ENCODE peak calls at places on chromosomes 13 and 19, in seven cellular contexts. One of them, this sample, is unnamed.

GRCh38 chr13:50133277-50133953 is 118.2 kb downstream of the KCNRG start:
- DNase-seq in HCT116: no peak
- DNase-seq in K562: no peak
- DNase-seq in SK-N-SH: no peak
- DNase-seq in H1: no peak
- DNase-seq in GM12878: no peak
- DNase-seq in HepG2: no peak
- DNase-seq in this sample: no peak

GRCh38 chr19:50475736-50476223 is 527 bp upstream of the EMC10 start:
- DNase-seq in HCT116: no peak
- DNase-seq in K562: no peak
- DNase-seq in SK-N-SH: no peak
- DNase-seq in H1: no peak
- DNase-seq in GM12878: no peak
- DNase-seq in HepG2: no peak
- DNase-seq in this sample: no peak

GRCh38 chr13:95603887-95604533 is 40.5 kb downstream of the DZIP1 start:
- DNase-seq in HCT116: no peak
- DNase-seq in K562: no peak
- DNase-seq in SK-N-SH: no peak
- DNase-seq in H1: no peak
- DNase-seq in GM12878: no peak
- DNase-seq in HepG2: peak; percentile 70
- DNase-seq in this sample: peak; percentile 4

GRCh38 chr13:91894311-91894710 is 495.9 kb downstream of the GPC5 start:
- DNase-seq in HCT116: no peak
- DNase-seq in K562: no peak
- DNase-seq in SK-N-SH: no peak
- DNase-seq in H1: no peak
- DNase-seq in GM12878: no peak
- DNase-seq in HepG2: no peak
- DNase-seq in this sample: peak; percentile 5

GRCh38 chr13:97986841-97987240 is 33.4 kb downstream of the IPO5 start:
- DNase-seq in HCT116: no peak
- DNase-seq in K562: no peak
- DNase-seq in SK-N-SH: no peak
- DNase-seq in H1: no peak
- DNase-seq in GM12878: peak; percentile 32
- DNase-seq in HepG2: no peak
- DNase-seq in this sample: no peak

GRCh38 chr13:34334984-34335661 is 517.2 kb downstream of the RFC3 start:
- DNase-seq in HCT116: no peak
- DNase-seq in K562: no peak
- DNase-seq in SK-N-SH: no peak
- DNase-seq in H1: no peak
- DNase-seq in GM12878: no peak
- DNase-seq in HepG2: no peak
- DNase-seq in this sample: no peak

GRCh38 chr19:4446801-4447200 is 10.8 kb downstream of the UBXN6 start:
- DNase-seq in HCT116: no peak
- DNase-seq in K562: no peak
- DNase-seq in SK-N-SH: no peak
- DNase-seq in H1: no peak
- DNase-seq in GM12878: no peak
- DNase-seq in HepG2: no peak
- DNase-seq in this sample: no peak

GRCh38 chr19:370641-371330 is 26.2 kb upstream of the MIER2 start:
- DNase-seq in HCT116: no peak
- DNase-seq in K562: no peak
- DNase-seq in SK-N-SH: no peak
- DNase-seq in H1: no peak
- DNase-seq in GM12878: no peak
- DNase-seq in HepG2: no peak
- DNase-seq in this sample: no peak

GRCh38 chr13:60226507-60226906 is 62.8 kb upstream of the DIAPH3 start:
- DNase-seq in HCT116: peak; percentile 12
- DNase-seq in K562: peak; percentile 15
- DNase-seq in SK-N-SH: peak; percentile 57
- DNase-seq in H1: no peak
- DNase-seq in GM12878: no peak
- DNase-seq in HepG2: peak; percentile 15
- DNase-seq in this sample: peak; percentile 35

GRCh38 chr19:29967623-29968022 is 25.6 kb downstream of the URI1 start:
- DNase-seq in HCT116: no peak
- DNase-seq in K562: no peak
- DNase-seq in SK-N-SH: no peak
- DNase-seq in H1: no peak
- DNase-seq in GM12878: no peak
- DNase-seq in HepG2: no peak
- DNase-seq in this sample: no peak

GRCh38 chr13:27969073-27969865 is at the start of gene CDX2:
- DNase-seq in HCT116: peak; percentile 55
- DNase-seq in K562: no peak
- DNase-seq in SK-N-SH: peak; percentile 22
- DNase-seq in H1: no peak
- DNase-seq in GM12878: no peak
- DNase-seq in HepG2: no peak
- DNase-seq in this sample: no peak

GRCh38 chr13:72959643-72960042 is 99.2 kb upstream of the KLF5 start:
- DNase-seq in HCT116: no peak
- DNase-seq in K562: no peak
- DNase-seq in SK-N-SH: no peak
- DNase-seq in H1: no peak
- DNase-seq in GM12878: no peak
- DNase-seq in HepG2: no peak
- DNase-seq in this sample: no peak

GRCh38 chr13:90552702-90553101 is 794.8 kb upstream of the MIR17HG start:
- DNase-seq in HCT116: no peak
- DNase-seq in K562: no peak
- DNase-seq in SK-N-SH: no peak
- DNase-seq in H1: no peak
- DNase-seq in GM12878: no peak
- DNase-seq in HepG2: no peak
- DNase-seq in this sample: no peak

GRCh38 chr19:2567580-2567979 is 91.7 kb downstream of the GADD45B start:
- DNase-seq in HCT116: no peak
- DNase-seq in K562: no peak
- DNase-seq in SK-N-SH: no peak
- DNase-seq in H1: no peak
- DNase-seq in GM12878: no peak
- DNase-seq in HepG2: no peak
- DNase-seq in this sample: no peak

GRCh38 chr19:461664-462551 is 1.1 kb upstream of the SHC2 start:
- DNase-seq in HCT116: no peak
- DNase-seq in K562: peak; percentile 93
- DNase-seq in SK-N-SH: peak; percentile 77
- DNase-seq in H1: no peak
- DNase-seq in GM12878: no peak
- DNase-seq in HepG2: peak; percentile 66
- DNase-seq in this sample: peak; percentile 36

GRCh38 chr19:40811478-40812341 is 12.7 kb downstream of the EGLN2 start:
- DNase-seq in HCT116: no peak
- DNase-seq in K562: peak; percentile 39
- DNase-seq in SK-N-SH: no peak
- DNase-seq in H1: no peak
- DNase-seq in GM12878: no peak
- DNase-seq in HepG2: no peak
- DNase-seq in this sample: no peak

GRCh38 chr13:113205428-113205931 is 3.0 kb downstream of the PCID2 start:
- DNase-seq in HCT116: no peak
- DNase-seq in K562: no peak
- DNase-seq in SK-N-SH: no peak
- DNase-seq in H1: no peak
- DNase-seq in GM12878: no peak
- DNase-seq in HepG2: no peak
- DNase-seq in this sample: no peak

DNA sequence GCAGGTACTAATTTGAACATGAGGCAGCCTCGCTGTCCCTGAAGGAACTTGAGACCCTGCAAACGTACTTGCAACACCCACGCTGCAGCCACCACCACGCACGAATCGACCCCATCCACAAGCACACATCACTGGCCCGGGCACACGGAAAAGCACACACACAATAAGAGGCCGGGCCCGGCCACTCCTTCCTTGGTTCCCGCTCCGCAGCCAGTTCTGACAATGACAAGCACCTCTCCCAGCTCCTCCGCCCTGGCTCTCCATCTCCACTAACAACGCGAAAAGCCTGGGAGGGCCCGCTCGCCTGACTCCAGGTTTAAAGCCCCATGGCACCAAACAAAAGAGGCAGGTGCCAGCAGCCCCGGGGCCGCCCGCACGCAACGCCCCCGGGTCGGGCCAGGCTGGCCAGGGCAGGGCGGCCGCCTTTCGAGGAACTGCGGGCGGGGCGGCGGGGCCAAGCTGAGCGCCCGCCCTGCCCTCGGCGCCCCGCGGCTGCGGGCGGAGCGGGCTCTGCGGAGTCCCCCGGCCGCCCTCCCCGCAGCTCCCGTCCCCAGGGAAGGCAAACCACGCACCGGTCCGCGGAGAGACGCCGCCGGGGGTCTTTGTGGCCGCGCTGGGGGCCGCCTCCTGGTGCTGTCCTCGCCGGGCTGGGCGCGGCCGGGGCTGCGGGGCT is 504 bp downstream of the DCLK1 start:
- DNase-seq in HCT116: no peak
- DNase-seq in K562: no peak
- DNase-seq in SK-N-SH: peak; percentile 80
- DNase-seq in H1: no peak
- DNase-seq in GM12878: no peak
- DNase-seq in HepG2: no peak
- DNase-seq in this sample: no peak
- TF ChIP-seq JUND in HCT116: no peak
- TF ChIP-seq JUND in K562: no peak
- TF ChIP-seq JUND in SK-N-SH: no peak
- TF ChIP-seq JUND in H1: no peak
- TF ChIP-seq JUND in GM12878: no peak
- TF ChIP-seq JUND in HepG2: no peak
- TF ChIP-seq JUND in this sample: no peak

GRCh38 chr13:36377822-36378480 is 31.8 kb upstream of the SPART start:
- DNase-seq in HCT116: no peak
- DNase-seq in K562: no peak
- DNase-seq in SK-N-SH: peak; percentile 22
- DNase-seq in H1: no peak
- DNase-seq in GM12878: no peak
- DNase-seq in HepG2: no peak
- DNase-seq in this sample: no peak

GRCh38 chr13:36385471-36385870 is 39.3 kb upstream of the SPART start:
- DNase-seq in HCT116: no peak
- DNase-seq in K562: no peak
- DNase-seq in SK-N-SH: no peak
- DNase-seq in H1: no peak
- DNase-seq in GM12878: no peak
- DNase-seq in HepG2: no peak
- DNase-seq in this sample: no peak

DNA sequence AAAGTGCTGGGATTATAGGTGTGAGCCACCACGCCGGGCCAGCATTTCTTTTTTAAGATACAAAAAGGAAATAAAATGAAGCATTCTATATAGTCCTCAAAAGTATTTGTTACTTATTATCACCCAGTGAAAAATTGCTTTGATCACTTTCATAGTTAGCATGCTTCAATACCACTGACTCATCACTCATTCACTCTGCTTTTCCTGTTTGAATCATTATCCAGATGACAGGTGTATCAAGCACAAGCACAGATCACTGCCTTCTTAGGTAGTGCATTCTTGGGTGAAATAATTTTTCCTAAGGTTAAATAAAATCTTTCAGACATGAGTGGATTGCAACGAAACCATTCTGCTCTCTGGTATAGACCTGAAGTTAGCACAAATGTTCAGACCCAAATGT is 35.8 kb upstream of the SPART start:
- DNase-seq in HCT116: no peak
- DNase-seq in K562: no peak
- DNase-seq in SK-N-SH: no peak
- DNase-seq in H1: no peak
- DNase-seq in GM12878: no peak
- DNase-seq in HepG2: no peak
- DNase-seq in this sample: no peak
- TF ChIP-seq JUND in HCT116: no peak
- TF ChIP-seq JUND in K562: no peak
- TF ChIP-seq JUND in SK-N-SH: no peak
- TF ChIP-seq JUND in H1: no peak
- TF ChIP-seq JUND in GM12878: no peak
- TF ChIP-seq JUND in HepG2: no peak
- TF ChIP-seq JUND in this sample: no peak

GRCh38 chr19:17794731-17795494 is at the start of gene B3GNT3:
- DNase-seq in HCT116: peak; percentile 83
- DNase-seq in K562: peak; percentile 83
- DNase-seq in SK-N-SH: no peak
- DNase-seq in H1: no peak
- DNase-seq in GM12878: no peak
- DNase-seq in HepG2: peak; percentile 46
- DNase-seq in this sample: peak; percentile 76

GRCh38 chr19:17795495-17795856 is 538 bp downstream of the B3GNT3 start:
- DNase-seq in HCT116: no peak
- DNase-seq in K562: no peak
- DNase-seq in SK-N-SH: no peak
- DNase-seq in H1: no peak
- DNase-seq in GM12878: no peak
- DNase-seq in HepG2: no peak
- DNase-seq in this sample: no peak

GRCh38 chr19:17796013-17796837 is 1.3 kb downstream of the B3GNT3 start:
- DNase-seq in HCT116: peak; percentile 33
- DNase-seq in K562: no peak
- DNase-seq in SK-N-SH: no peak
- DNase-seq in H1: no peak
- DNase-seq in GM12878: no peak
- DNase-seq in HepG2: peak; percentile 45
- DNase-seq in this sample: no peak

GRCh38 chr19:17796838-17797168 is 1.9 kb downstream of the B3GNT3 start:
- DNase-seq in HCT116: no peak
- DNase-seq in K562: no peak
- DNase-seq in SK-N-SH: no peak
- DNase-seq in H1: no peak
- DNase-seq in GM12878: no peak
- DNase-seq in HepG2: no peak
- DNase-seq in this sample: no peak

GRCh38 chr19:17797397-17798201 is 2.7 kb downstream of the B3GNT3 start:
- DNase-seq in HCT116: peak; percentile 94
- DNase-seq in K562: no peak
- DNase-seq in SK-N-SH: peak; percentile 48
- DNase-seq in H1: no peak
- DNase-seq in GM12878: no peak
- DNase-seq in HepG2: peak; percentile 95
- DNase-seq in this sample: peak; percentile 26
- TF ChIP-seq JUND in HCT116: peak; percentile 84
- TF ChIP-seq JUND in K562: no peak
- TF ChIP-seq JUND in SK-N-SH: no peak
- TF ChIP-seq JUND in H1: no peak
- TF ChIP-seq JUND in GM12878: no peak
- TF ChIP-seq JUND in HepG2: no peak
- TF ChIP-seq JUND in this sample: no peak

DNA sequence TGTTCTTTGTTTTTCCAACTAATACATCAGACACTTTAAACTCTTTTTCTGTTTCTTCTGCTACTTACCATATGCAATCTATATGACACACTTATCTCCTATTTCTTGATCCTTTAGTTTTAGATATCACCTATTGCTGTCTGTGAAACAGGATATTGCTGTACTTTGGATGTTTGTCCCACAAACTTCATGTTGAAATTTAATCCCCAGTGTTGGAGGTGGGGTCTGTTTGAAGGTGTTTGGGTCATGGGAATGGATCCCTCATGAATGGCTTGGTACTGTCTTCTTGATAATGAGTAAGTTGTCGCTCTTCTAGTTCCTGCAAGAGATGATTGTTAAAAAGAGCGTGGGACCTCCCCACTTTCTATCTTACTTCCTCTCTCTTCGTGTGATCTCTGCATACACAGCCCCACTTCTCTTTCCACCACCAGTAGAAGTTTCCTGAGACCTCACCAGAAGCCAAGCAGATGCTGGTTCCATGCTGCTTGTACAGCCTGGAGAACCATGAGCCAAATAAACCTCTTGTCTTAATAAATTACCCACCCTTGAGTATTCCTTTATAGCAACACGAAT is 244.2 kb downstream of the NHLRC3 start:
- DNase-seq in HCT116: no peak
- DNase-seq in K562: no peak
- DNase-seq in SK-N-SH: no peak
- DNase-seq in H1: no peak
- DNase-seq in GM12878: peak; percentile 21
- DNase-seq in HepG2: no peak
- DNase-seq in this sample: no peak
- TF ChIP-seq JUND in HCT116: no peak
- TF ChIP-seq JUND in K562: no peak
- TF ChIP-seq JUND in SK-N-SH: no peak
- TF ChIP-seq JUND in H1: no peak
- TF ChIP-seq JUND in GM12878: no peak
- TF ChIP-seq JUND in HepG2: no peak
- TF ChIP-seq JUND in this sample: no peak